ENCODE peak calls at places on chromosomes 12 and 14, in seven cellular contexts. X is EH; T is germinal center; H is stimulated activated CD4-positive, alpha-beta T cell treated with anti-CD3 and anti-CD28 coated beads, Interleukin-2, amount 100 ng/mL, for 4 hours; E is body of pancreas; V is naive thymus-derived CD8-positive, alpha-beta T cell; G is NCI-H460. U is an unnamed sample.

GRCh38 chr12:88922816-88923215 is 342.5 kb upstream of the KITLG start:
- DNase-seq in G (no peak), H (no peak), X (peak), T (no peak), E (no peak), V (no peak), U (no peak)

GRCh38 chr12:113228394-113229028 is 7.2 kb downstream of the TPCN1 start:
- DNase-seq in E (no peak), T (no peak), H (no peak), V (no peak), X (no peak), G (no peak), U (no peak)

GRCh38 chr12:110501378-110501721 is 561 bp downstream of the VPS29 start:
- DNase-seq in G (peak), E (no peak), T (no peak), H (no peak), X (peak), V (no peak), U (no peak)

GRCh38 chr12:112617191-112617505 is 174.4 kb upstream of the RPH3A start:
- DNase-seq in E (no peak), V (no peak), H (no peak), X (no peak), T (no peak), G (no peak), U (no peak)

GRCh38 chr12:104672501-104673265 is 215.9 kb downstream of the CHST11 start:
- DNase-seq in E (no peak), T (no peak), X (peak), H (no peak), G (no peak), V (no peak), U (no peak)

GRCh38 chr14:104087981-104088850 is 2.7 kb downstream of the ASPG start:
- DNase-seq in H (no peak), G (no peak), T (no peak), V (no peak), X (no peak), E (peak), U (no peak)

GRCh38 chr14:93103392-93104080 is 12.2 kb downstream of the ITPK1 start:
- DNase-seq in E (no peak), G (no peak), T (peak), H (peak), X (peak), V (peak), U (peak)

GRCh38 chr14:100725587-100726387 is 905 bp upstream of the DLK1 start:
- DNase-seq in V (no peak), G (no peak), H (no peak), T (no peak), E (no peak), X (no peak), U (no peak)

GRCh38 chr14:99564256-99564902 is 39.6 kb downstream of the CCDC85C start:
- DNase-seq in H (no peak), X (peak), E (peak), G (no peak), V (no peak), T (no peak), U (no peak)

GRCh38 chr12:54215990-54216579 is 27.3 kb upstream of the SMUG1 start:
- DNase-seq in G (no peak), E (no peak), X (no peak), T (peak), H (peak), V (no peak), U (peak)

GRCh38 chr14:65226824-65227604 is 124.7 kb upstream of the MAX start:
- DNase-seq in X (peak), T (no peak), E (peak), G (no peak), H (no peak), V (no peak), U (no peak)

U was measured in central memory CD4-positive, alpha-beta T cell.